ENCODE peak calls at places on chromosomes 5 and 9, in six cellular contexts. K is non-pigmented ciliary epithelial cell; F is endothelial cell of umbilical vein; G is CD4-positive, alpha-beta memory T cell; L is activated CD4-positive, alpha-beta memory T cell treated with anti-CD3 and anti-CD28 coated beads for 36 hours; Z is cerebellum. Q is an unnamed sample.

GRCh38 chr9:30673132-30673531 is 1711.3 kb upstream of the ACO1 start:
- DNase-seq in Z (no peak), F (no peak), G (no peak), L (no peak), K (peak), Q (no peak)

GRCh38 chr9:27333241-27334052 is 36.5 kb upstream of the EQTN start:
- DNase-seq in F (peak), G (peak), K (peak), Z (peak), L (peak), Q (peak)

GRCh38 chr9:28688172-28688571 is 1114.9 kb upstream of the C9orf72 start:
- DNase-seq in L (no peak), K (no peak), F (no peak), Z (no peak), G (no peak), Q (no peak)

GRCh38 chr5:17184596-17184995 is 32.8 kb upstream of the BASP1 start:
- DNase-seq in F (no peak), K (no peak), L (no peak), Z (no peak), G (no peak), Q (no peak)

GRCh38 chr5:129398279-129398678 is 61.8 kb upstream of the ADAMTS19 start:
- DNase-seq in L (no peak), Z (no peak), F (no peak), K (no peak), G (no peak), Q (no peak)

GRCh38 chr5:137217599-137218200 is 281.4 kb downstream of the SPOCK1 start:
- DNase-seq in F (no peak), G (no peak), L (no peak), K (no peak), Z (no peak), Q (no peak)

GRCh38 chr9:91192379-91192775 is 169.3 kb downstream of the AUH start:
- DNase-seq in Z (peak), K (no peak), F (no peak), L (peak), G (no peak), Q (no peak)

GRCh38 chr9:129525781-129526180 is 95.1 kb downstream of the C9orf50 start:
- DNase-seq in K (no peak), F (no peak), G (no peak), Z (no peak), L (no peak), Q (no peak)

GRCh38 chr9:127525426-127526188 is 74.3 kb downstream of the LRSAM1 start:
- DNase-seq in Z (no peak), G (peak), F (no peak), K (no peak), L (peak), Q (no peak)

GRCh38 chr5:15763754-15764153 is 263.8 kb downstream of the FBXL7 start:
- DNase-seq in K (no peak), G (no peak), Z (no peak), L (no peak), F (no peak), Q (no peak)

GRCh38 chr9:89743216-89743575 is 138.4 kb downstream of the GADD45G start:
- DNase-seq in K (no peak), Z (no peak), F (no peak), G (no peak), L (peak), Q (peak)

GRCh38 chr9:94782367-94783120 is 56.0 kb downstream of the AOPEP start:
- DNase-seq in L (no peak), G (no peak), F (no peak), Z (no peak), K (no peak), Q (no peak)

GRCh38 chr5:170857066-170857465 is 4.8 kb upstream of the RANBP17 start:
- DNase-seq in F (no peak), K (no peak), Z (no peak), G (no peak), L (no peak), Q (no peak)

GRCh38 chr5:111734013-111734412 is 23.0 kb downstream of the NREP start:
- DNase-seq in L (no peak), F (no peak), K (no peak), G (no peak), Z (no peak), Q (no peak)

GRCh38 chr9:81724242-81724889 is 35.0 kb upstream of the TLE1 start:
- DNase-seq in G (no peak), Z (no peak), F (peak), K (no peak), L (no peak), Q (no peak)

GRCh38 chr5:151451626-151452520 is 4.5 kb downstream of the SLC36A1 start:
- DNase-seq in L (no peak), G (no peak), F (no peak), Z (no peak), K (no peak), Q (no peak)

GRCh38 chr9:120366646-120367019 is 213.3 kb downstream of the CDK5RAP2 start:
- DNase-seq in Z (no peak), K (peak), G (no peak), L (no peak), F (peak), Q (no peak)

GRCh38 chr9:117555964-117556629 is 141.2 kb upstream of the ASTN2 start:
- DNase-seq in L (peak), K (no peak), Z (peak), G (no peak), F (peak), Q (peak)

GRCh38 chr9:2228132-2228531 is 213.0 kb downstream of the SMARCA2 start:
- DNase-seq in Z (peak), L (peak), F (peak), K (no peak), G (no peak), Q (no peak)

GRCh38 chr5:91027316-91027937 is 355.7 kb downstream of the ARRDC3 start:
- DNase-seq in K (no peak), Z (no peak), F (peak), L (no peak), G (no peak), Q (no peak)

GRCh38 chr5:177336112-177336511 is 15.4 kb downstream of the LMAN2 start:
- DNase-seq in F (peak), G (no peak), K (no peak), Z (no peak), L (peak), Q (no peak)

GRCh38 chr5:132766020-132766805 is 10.8 kb downstream of the SEPTIN8 start:
- DNase-seq in Z (no peak), G (no peak), F (no peak), L (no peak), K (no peak), Q (no peak)

GRCh38 chr5:38719916-38720315 is 125.9 kb upstream of the OSMR start:
- DNase-seq in G (no peak), F (no peak), Z (no peak), L (no peak), K (peak), Q (no peak)

GRCh38 chr9:120161801-120162200 is 418.2 kb downstream of the CDK5RAP2 start:
- DNase-seq in Z (no peak), L (no peak), F (no peak), K (no peak), G (no peak), Q (no peak)

GRCh38 chr5:180105827-180106312 is 34.3 kb upstream of the RNF130 start:
- DNase-seq in F (no peak), L (no peak), G (no peak), K (no peak), Z (no peak), Q (no peak)

GRCh38 chr5:172345886-172346285 is 62.3 kb upstream of the UBTD2 start:
- DNase-seq in G (no peak), L (no peak), K (no peak), F (no peak), Z (no peak), Q (no peak)

GRCh38 chr5:137254153-137254552 is 245.0 kb downstream of the SPOCK1 start:
- DNase-seq in K (no peak), L (no peak), F (no peak), Z (no peak), G (no peak), Q (no peak)

GRCh38 chr9:114804504-114804903 is 1.3 kb downstream of the TNFSF15 start:
- DNase-seq in Z (no peak), F (peak), L (no peak), G (no peak), K (peak), Q (no peak)

GRCh38 chr5:164876793-164877192 is 1371.4 kb downstream of the MAT2B start:
- DNase-seq in L (no peak), G (no peak), K (no peak), Z (no peak), F (no peak), Q (no peak)

GRCh38 chr5:9533577-9534334 is 12.1 kb downstream of the SEMA5A start:
- DNase-seq in Z (no peak), G (no peak), F (no peak), K (no peak), L (no peak), Q (no peak)

GRCh38 chr5:110104728-110105127 is 415.0 kb downstream of the MAN2A1 start:
- DNase-seq in Z (no peak), F (no peak), L (no peak), K (no peak), G (no peak), Q (no peak)

GRCh38 chr5:107118184-107118902 is 552.4 kb downstream of the EFNA5 start:
- DNase-seq in F (no peak), L (no peak), Z (no peak), K (no peak), G (no peak), Q (no peak)